ENCODE peak calls at places on chromosomes 2 and 18, in eight cellular contexts. W is fibroblast of pulmonary artery, P is progenitor cell of endocrine pancreas, B is cardiac fibroblast, K is AG04450, C is left ventricle myocardium inferior, J is mesothelial cell of epicardium, Z is glutamatergic neuron. Q is an unnamed sample.

GRCh38 chr2:46719499-46719898 is 196.1 kb downstream of the MCFD2 start:
- DNase-seq in W (peak; percentile 63), C (no peak), B (peak; percentile 80), K (peak; percentile 34), P (no peak), Z (no peak), J (no peak), Q (no peak)

GRCh38 chr2:21289994-21290393 is 166.2 kb downstream of the TDRD15 start:
- DNase-seq in P (no peak), W (no peak), B (no peak), Z (no peak), K (no peak), C (no peak), J (no peak), Q (no peak)

GRCh38 chr2:39424951-39425350 is 12.1 kb downstream of the MAP4K3 start:
- DNase-seq in J (no peak), Z (no peak), B (no peak), K (no peak), P (no peak), W (no peak), C (no peak), Q (no peak)

GRCh38 chr2:46521215-46521683 is 41.9 kb downstream of the TMEM247 start:
- DNase-seq in P (no peak), W (peak; percentile 95), Z (no peak), K (no peak), C (peak; percentile 77), J (no peak), B (peak; percentile 76), Q (no peak)

GRCh38 chr2:181300600-181301291 is 156.4 kb upstream of the ITGA4 start:
- DNase-seq in C (no peak), B (no peak), J (no peak), W (no peak), K (no peak), P (no peak), Z (no peak), Q (no peak)

GRCh38 chr18:6629635-6630140 is 99.8 kb upstream of the ARHGAP28 start:
- DNase-seq in C (no peak), K (no peak), W (peak; percentile 63), P (no peak), B (peak; percentile 86), Z (no peak), J (no peak), Q (no peak)

GRCh38 chr2:54566896-54567295 is 110.8 kb downstream of the SPTBN1 start:
- DNase-seq in J (no peak), K (no peak), B (no peak), W (no peak), C (no peak), Z (no peak), P (no peak), Q (no peak)

GRCh38 chr2:37321029-37321682 is 3.5 kb downstream of the PRKD3 start:
- DNase-seq in B (no peak), J (no peak), K (no peak), Z (no peak), C (no peak), P (no peak), W (no peak), Q (no peak)

GRCh38 chr2:100610381-100610831 is 47.6 kb downstream of the PDCL3 start:
- DNase-seq in P (peak; percentile 57), W (peak; percentile 68), Z (peak; percentile 90), C (peak; percentile 63), J (peak; percentile 51), B (peak; percentile 72), K (peak; percentile 15), Q (peak; percentile 80)

GRCh38 chr18:22494771-22495170 is 77.1 kb upstream of the CTAGE1 start:
- DNase-seq in C (no peak), P (no peak), B (peak; percentile 77), J (no peak), K (no peak), W (peak; percentile 87), Z (no peak), Q (no peak)

GRCh38 chr18:28003451-28003850 is 173.5 kb downstream of the CDH2 start:
- DNase-seq in P (no peak), C (no peak), B (peak; percentile 87), W (peak; percentile 68), J (no peak), K (peak; percentile 1), Z (no peak), Q (no peak)

GRCh38 chr2:28342081-28342967 is 50.3 kb upstream of the FOSL2 start:
- DNase-seq in W (peak; percentile 91), B (peak; percentile 80), C (peak; percentile 62), Z (no peak), P (no peak), J (no peak), K (peak; percentile 47), Q (no peak)

GRCh38 chr2:47274054-47274779 is 119.1 kb upstream of the STPG4 start:
- DNase-seq in Z (no peak), C (no peak), B (peak; percentile 77), J (no peak), P (no peak), W (peak; percentile 69), K (peak; percentile 84), Q (no peak)

GRCh38 chr2:130848518-130849210 is 11.9 kb downstream of the ARHGEF4 start:
- DNase-seq in Z (no peak), W (no peak), J (no peak), K (no peak), C (no peak), B (no peak), P (no peak), Q (no peak)

DNA sequence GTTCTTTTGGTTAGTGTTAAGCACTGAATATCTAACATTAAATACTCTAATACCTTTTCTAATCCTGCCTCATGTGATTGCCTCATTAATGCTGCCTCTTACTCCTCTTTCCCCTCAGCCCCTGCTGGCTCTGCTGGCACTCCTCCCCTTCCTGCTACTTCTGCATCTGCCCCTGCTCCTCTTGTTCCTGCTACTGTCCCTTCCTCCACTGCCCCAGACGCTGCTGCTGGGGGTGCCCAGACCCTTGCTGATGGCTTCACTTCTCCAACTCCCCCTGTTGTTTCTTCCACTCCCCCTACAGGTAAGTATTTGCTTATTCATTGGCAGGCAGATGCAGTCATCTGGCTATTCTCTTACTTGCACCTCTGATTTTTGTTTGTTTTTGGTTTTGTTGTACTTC is 68.5 kb downstream of the ABI2 start:
- DNase-seq in K (no peak), B (no peak), P (no peak), C (no peak), W (no peak), J (no peak), Z (no peak), Q (no peak)
- TF ChIP-seq CTCF in K (peak; percentile 33), B (peak; percentile 30), P (peak; percentile 45), C (peak; percentile 42), W (peak; percentile 41), J (peak; percentile 43), Z (peak; percentile 48), Q (peak; percentile 53)

DNA sequence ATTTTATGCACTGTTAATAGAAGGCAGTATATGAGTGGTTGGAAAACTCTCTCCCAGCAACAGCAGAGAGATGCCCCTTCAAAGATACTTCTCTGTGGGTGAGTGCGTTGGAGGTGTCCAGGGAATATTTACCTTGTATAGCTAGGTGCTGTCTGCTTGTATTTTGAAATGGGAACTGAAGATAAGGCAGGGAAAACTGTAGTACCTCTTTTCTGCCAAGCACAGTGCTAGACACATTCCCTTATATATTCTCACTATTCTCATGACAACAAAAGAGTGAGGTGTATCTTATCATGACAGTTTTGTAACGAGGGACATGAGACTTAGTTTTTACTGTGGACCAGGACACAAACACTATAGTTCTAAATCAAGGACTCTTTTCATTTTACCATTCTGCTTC is 2.1 kb downstream of the TTC39C start:
- DNase-seq in P (no peak), Z (no peak), C (no peak), J (no peak), W (no peak), B (no peak), K (no peak), Q (no peak)
- TF ChIP-seq CTCF in P (peak; percentile 40), Z (peak; percentile 37), C (peak; percentile 35), J (no peak), W (peak; percentile 38), B (no peak), K (peak; percentile 36), Q (peak; percentile 62)

GRCh38 chr18:77166523-77166922 is 33.9 kb upstream of the MBP start:
- DNase-seq in J (no peak), P (no peak), B (no peak), C (no peak), W (no peak), Z (no peak), K (no peak), Q (no peak)

GRCh38 chr18:77164026-77164425 is 31.4 kb upstream of the MBP start:
- DNase-seq in J (no peak), C (no peak), Z (no peak), P (no peak), W (no peak), B (no peak), K (no peak), Q (no peak)

GRCh38 chr18:77164762-77165485 is 32.3 kb upstream of the MBP start:
- DNase-seq in B (no peak), C (no peak), K (no peak), W (no peak), J (no peak), P (no peak), Z (no peak), Q (no peak)

GRCh38 chr18:77167276-77167675 is 34.7 kb upstream of the MBP start:
- DNase-seq in C (no peak), P (no peak), J (no peak), B (no peak), K (no peak), W (no peak), Z (no peak), Q (no peak)

GRCh38 chr18:77165489-77166415 is 33.2 kb upstream of the MBP start:
- DNase-seq in C (peak; percentile 77), Z (peak; percentile 79), B (peak; percentile 74), K (no peak), W (peak; percentile 3), J (no peak), P (no peak), Q (no peak)
- TF ChIP-seq CTCF in C (no peak), Z (no peak), B (no peak), K (no peak), W (no peak), J (no peak), P (no peak), Q (no peak)

DNA sequence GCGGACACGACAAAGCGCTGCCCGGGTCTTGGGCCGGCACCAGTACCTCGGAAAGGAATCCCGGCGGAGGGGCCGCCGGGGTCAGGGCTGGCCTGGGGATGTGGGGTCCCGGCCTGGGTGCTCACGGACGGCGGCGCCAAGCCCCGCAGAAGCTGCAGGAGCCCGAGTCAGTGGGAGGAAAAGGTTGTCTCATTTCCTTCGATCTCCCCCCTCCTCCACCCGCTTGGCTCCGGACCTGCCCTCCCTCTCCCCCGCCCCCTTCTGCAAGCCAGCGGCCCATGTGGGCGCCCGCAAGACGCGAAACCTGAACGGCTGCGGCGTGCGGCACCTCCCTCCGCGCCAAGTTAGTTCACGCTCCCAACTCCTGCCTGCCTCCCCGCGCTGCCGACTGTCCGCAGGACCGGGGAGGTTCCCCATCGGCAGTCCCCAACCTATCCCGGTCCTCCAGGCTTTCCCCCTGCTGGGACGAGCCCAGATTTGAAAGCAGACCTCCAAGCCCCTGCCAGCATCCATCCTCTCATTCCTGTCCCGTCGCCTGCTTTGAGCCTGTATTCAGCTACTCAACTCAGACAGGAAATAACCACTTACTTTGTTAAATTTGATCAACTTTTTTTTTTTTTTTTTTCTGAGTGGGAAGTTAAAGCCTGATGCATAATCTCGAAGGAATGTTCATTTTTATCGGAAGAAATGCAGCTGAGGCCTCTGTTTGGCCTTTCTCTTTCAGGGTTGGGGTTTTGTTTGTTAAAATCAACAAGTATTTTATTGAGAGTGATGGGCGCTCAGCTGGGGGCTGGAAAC is at the start of gene EVA1A:
- DNase-seq in C (peak; percentile 24), B (peak; percentile 74), K (peak; percentile 61), J (peak; percentile 43), P (peak; percentile 53), W (peak; percentile 74), Z (peak; percentile 54), Q (peak; percentile 73)
- TF ChIP-seq CTCF in C (no peak), B (no peak), K (no peak), J (no peak), P (no peak), W (no peak), Z (no peak), Q (no peak)

GRCh38 chr2:71804251-71804650 is 343.4 kb downstream of the CYP26B1 start:
- DNase-seq in P (no peak), B (peak; percentile 23), J (no peak), W (no peak), C (no peak), Z (no peak), K (no peak), Q (peak; percentile 10)
- TF ChIP-seq CTCF in P (no peak), B (peak; percentile 17), J (no peak), W (peak; percentile 12), C (peak; percentile 23), Z (no peak), K (no peak), Q (peak; percentile 25)

Q was measured in type B pancreatic cell.